ENCODE peak calls at places on chromosomes 11 and 22, in eight cellular contexts. C is SW 1271, Q is putamen, O is mesenteric fat pad, M is Calu3, F is DMS53, G is KG1, W is progenitor cell of endocrine pancreas. E is an unnamed sample.

GRCh38 chr11:124748481-124749338 is 3.3 kb downstream of the VSIG2 start:
- DNase-seq in F (peak; percentile 14), O (no peak), C (peak; percentile 37), W (no peak), M (no peak), G (no peak), Q (no peak), E (no peak)

GRCh38 chr11:88508558-88508807 is 170.9 kb upstream of the CTSC start:
- DNase-seq in F (peak; percentile 66), M (no peak), Q (no peak), G (no peak), C (no peak), O (no peak), W (no peak), E (no peak)

GRCh38 chr11:82826526-82826925 is 73.7 kb downstream of the PRCP start:
- DNase-seq in M (no peak), O (no peak), W (no peak), G (no peak), Q (no peak), C (no peak), F (no peak), E (no peak)

GRCh38 chr11:46039990-46040389 is 81.3 kb downstream of the PHF21A start:
- DNase-seq in O (no peak), M (no peak), W (no peak), F (no peak), C (no peak), G (no peak), Q (no peak), E (no peak)

GRCh38 chr22:50118129-50118528 is 28.3 kb downstream of the MOV10L1 start:
- DNase-seq in W (no peak), O (no peak), Q (no peak), C (no peak), F (no peak), M (no peak), G (no peak), E (no peak)

GRCh38 chr11:69899957-69900821 is 81.0 kb upstream of the FGF3 start:
- DNase-seq in C (no peak), M (peak; percentile 85), Q (no peak), O (no peak), G (no peak), W (no peak), F (no peak), E (no peak)

GRCh38 chr11:72321381-72321996 is 77.5 kb upstream of the PHOX2A start:
- DNase-seq in O (peak; percentile 45), C (no peak), M (no peak), G (no peak), F (peak; percentile 39), W (no peak), Q (no peak), E (peak; percentile 15)

GRCh38 chr11:44861829-44862545 is 88.7 kb downstream of the TP53I11 start:
- DNase-seq in Q (no peak), M (peak; percentile 92), G (peak; percentile 70), C (peak; percentile 94), W (no peak), F (peak; percentile 49), O (no peak), E (peak; percentile 99)

GRCh38 chr22:45511847-45512261 is 9.2 kb downstream of the FBLN1 start:
- DNase-seq in M (no peak), G (no peak), C (no peak), W (no peak), Q (no peak), F (no peak), O (no peak), E (no peak)

GRCh38 chr11:75196426-75196825 is 44.1 kb upstream of the TPBGL start:
- DNase-seq in Q (no peak), M (no peak), F (no peak), W (no peak), G (no peak), C (no peak), O (no peak), E (no peak)

GRCh38 chr22:17486719-17487118 is 76.6 kb upstream of the SLC25A18 start:
- DNase-seq in G (no peak), W (no peak), Q (no peak), O (no peak), C (no peak), F (no peak), M (no peak), E (no peak)

GRCh38 chr11:62556102-62556871 is 9.7 kb upstream of the AHNAK start:
- DNase-seq in O (no peak), Q (no peak), G (peak; percentile 90), W (no peak), F (peak; percentile 95), M (peak; percentile 86), C (peak; percentile 97), E (peak; percentile 96)

GRCh38 chr11:126333142-126333541 is 22.3 kb upstream of the ST3GAL4 start:
- DNase-seq in M (no peak), W (no peak), C (no peak), O (no peak), Q (no peak), G (no peak), F (no peak), E (no peak)

GRCh38 chr11:79406376-79406775 is 34.5 kb downstream of the TENM4 start:
- DNase-seq in C (no peak), G (no peak), W (no peak), F (no peak), O (no peak), Q (no peak), M (no peak), E (peak; percentile 27)

GRCh38 chr11:121591405-121592033 is 138.8 kb upstream of the SORL1-AS1 start:
- DNase-seq in M (peak; percentile 62), Q (peak; percentile 76), F (peak; percentile 83), W (peak; percentile 64), O (no peak), C (peak; percentile 63), G (peak; percentile 81), E (peak; percentile 85)

GRCh38 chr11:115242982-115243381 is 261.2 kb downstream of the CADM1 start:
- DNase-seq in F (no peak), G (no peak), C (no peak), M (no peak), O (no peak), W (no peak), Q (no peak), E (no peak)

GRCh38 chr11:99841885-99842284 is 821.1 kb downstream of the CNTN5 start:
- DNase-seq in C (no peak), M (no peak), Q (no peak), G (no peak), O (no peak), F (no peak), W (no peak), E (no peak)

GRCh38 chr22:34160117-34160758 is 240.0 kb upstream of the LARGE1 start:
- DNase-seq in W (no peak), C (no peak), M (no peak), O (no peak), Q (no peak), F (no peak), G (no peak), E (peak; percentile 34)

GRCh38 chr11:46745328-46745727 is 26.3 kb downstream of the F2 start:
- DNase-seq in G (no peak), M (no peak), W (no peak), C (no peak), O (no peak), F (no peak), Q (no peak), E (no peak)

GRCh38 chr11:76674517-76675400 is 4.2 kb upstream of the LRRC32 start:
- DNase-seq in M (no peak), Q (no peak), F (no peak), W (no peak), O (no peak), C (no peak), G (no peak), E (no peak)

GRCh38 chr11:87849216-87849615 is 326.0 kb downstream of the RAB38 start:
- DNase-seq in W (no peak), Q (no peak), G (no peak), F (peak; percentile 8), M (no peak), C (no peak), O (no peak), E (no peak)

GRCh38 chr22:48405741-48406140 is 1421.9 kb downstream of the BRD1 start:
- DNase-seq in M (no peak), W (no peak), G (no peak), Q (no peak), C (no peak), F (no peak), O (no peak), E (no peak)

GRCh38 chr11:106503901-106504300 is 426.4 kb downstream of the AASDHPPT start:
- DNase-seq in Q (no peak), O (no peak), W (no peak), F (no peak), M (no peak), C (no peak), G (no peak), E (no peak)

GRCh38 chr22:36768141-36768540 is 7.8 kb downstream of the IFT27 start:
- DNase-seq in O (no peak), M (no peak), Q (no peak), F (no peak), W (no peak), C (no peak), G (no peak), E (no peak)

GRCh38 chr11:2382927-2383822 is 6.1 kb downstream of the CD81 start:
- DNase-seq in Q (no peak), W (no peak), G (no peak), M (no peak), O (no peak), F (no peak), C (no peak), E (peak; percentile 53)

E was measured in mesendoderm.